ENCODE peak calls at places on chromosomes 4 and X, in six cellular contexts. One of them, this sample, is unnamed.

GRCh38 chr4:34250562-34250961 is 1993.8 kb downstream of the ARAP2 start:
- DNase-seq in lower lobe of right lung: no peak
- DNase-seq in BE2C: no peak
- DNase-seq in body of pancreas: no peak
- DNase-seq in fibroblast of lung: peak; percentile 48
- DNase-seq in cardiac muscle cell: peak; percentile 74
- DNase-seq in this sample: no peak

GRCh38 chrX:138925330-138925729 is 213.8 kb upstream of the FGF13 start:
- DNase-seq in BE2C: no peak
- DNase-seq in cardiac muscle cell: peak; percentile 54
- DNase-seq in body of pancreas: no peak
- DNase-seq in fibroblast of lung: peak; percentile 87
- DNase-seq in lower lobe of right lung: no peak
- DNase-seq in this sample: peak; percentile 49

GRCh38 chr4:16199132-16199531 is 27.1 kb downstream of the TAPT1 start:
- DNase-seq in fibroblast of lung: peak; percentile 56
- DNase-seq in lower lobe of right lung: no peak
- DNase-seq in body of pancreas: no peak
- DNase-seq in cardiac muscle cell: peak; percentile 55
- DNase-seq in BE2C: no peak
- DNase-seq in this sample: no peak

GRCh38 chr4:47043821-47044220 is 12.5 kb downstream of the GABRB1 start:
- DNase-seq in fibroblast of lung: no peak
- DNase-seq in cardiac muscle cell: no peak
- DNase-seq in lower lobe of right lung: no peak
- DNase-seq in BE2C: no peak
- DNase-seq in body of pancreas: no peak
- DNase-seq in this sample: no peak

GRCh38 chr4:144862221-144862620 is 216.3 kb downstream of the HHIP start:
- DNase-seq in BE2C: no peak
- DNase-seq in lower lobe of right lung: no peak
- DNase-seq in cardiac muscle cell: no peak
- DNase-seq in body of pancreas: no peak
- DNase-seq in fibroblast of lung: no peak
- DNase-seq in this sample: no peak

GRCh38 chrX:110021180-110022022 is 18.5 kb downstream of the TMEM164 start:
- DNase-seq in BE2C: no peak
- DNase-seq in lower lobe of right lung: no peak
- DNase-seq in body of pancreas: no peak
- DNase-seq in fibroblast of lung: peak; percentile 53
- DNase-seq in cardiac muscle cell: peak; percentile 55
- DNase-seq in this sample: no peak

GRCh38 chrX:123959281-123960063 is 2.0 kb upstream of the STAG2 start:
- DNase-seq in lower lobe of right lung: peak; percentile 50
- DNase-seq in fibroblast of lung: peak; percentile 43
- DNase-seq in BE2C: peak; percentile 24
- DNase-seq in body of pancreas: peak; percentile 48
- DNase-seq in cardiac muscle cell: peak; percentile 54
- DNase-seq in this sample: no peak

GRCh38 chrX:69222103-69223090 is 57.1 kb upstream of the PJA1 start:
- DNase-seq in cardiac muscle cell: peak; percentile 80
- DNase-seq in fibroblast of lung: peak; percentile 70
- DNase-seq in BE2C: peak; percentile 75
- DNase-seq in lower lobe of right lung: peak; percentile 65
- DNase-seq in body of pancreas: peak; percentile 66
- DNase-seq in this sample: peak; percentile 1

GRCh38 chr4:76601791-76602190 is 166.8 kb downstream of the SHROOM3 start:
- DNase-seq in cardiac muscle cell: peak; percentile 84
- DNase-seq in lower lobe of right lung: no peak
- DNase-seq in BE2C: no peak
- DNase-seq in body of pancreas: no peak
- DNase-seq in fibroblast of lung: no peak
- DNase-seq in this sample: no peak

GRCh38 chrX:42117318-42117717 is 194.0 kb upstream of the CASK start:
- DNase-seq in lower lobe of right lung: no peak
- DNase-seq in body of pancreas: no peak
- DNase-seq in BE2C: no peak
- DNase-seq in cardiac muscle cell: no peak
- DNase-seq in fibroblast of lung: no peak
- DNase-seq in this sample: no peak

GRCh38 chrX:68842351-68842750 is 13.5 kb downstream of the EFNB1 start:
- DNase-seq in lower lobe of right lung: no peak
- DNase-seq in BE2C: no peak
- DNase-seq in cardiac muscle cell: no peak
- DNase-seq in body of pancreas: no peak
- DNase-seq in fibroblast of lung: no peak
- DNase-seq in this sample: no peak

GRCh38 chr4:6463311-6464289 is 8.8 kb downstream of the PPP2R2C start:
- DNase-seq in lower lobe of right lung: no peak
- DNase-seq in fibroblast of lung: no peak
- DNase-seq in BE2C: no peak
- DNase-seq in body of pancreas: no peak
- DNase-seq in cardiac muscle cell: no peak
- DNase-seq in this sample: no peak

GRCh38 chr4:104899863-104900262 is 246.8 kb upstream of the TET2 start:
- DNase-seq in BE2C: no peak
- DNase-seq in cardiac muscle cell: no peak
- DNase-seq in body of pancreas: no peak
- DNase-seq in lower lobe of right lung: no peak
- DNase-seq in fibroblast of lung: no peak
- DNase-seq in this sample: no peak

GRCh38 chr4:5019274-5019673 is at the start of gene CYTL1:
- DNase-seq in body of pancreas: no peak
- DNase-seq in lower lobe of right lung: no peak
- DNase-seq in cardiac muscle cell: peak; percentile 21
- DNase-seq in fibroblast of lung: no peak
- DNase-seq in BE2C: peak; percentile 35
- DNase-seq in this sample: no peak

GRCh38 chrX:25344191-25344936 is 328.6 kb upstream of the ARX start:
- DNase-seq in lower lobe of right lung: no peak
- DNase-seq in fibroblast of lung: no peak
- DNase-seq in BE2C: no peak
- DNase-seq in body of pancreas: no peak
- DNase-seq in cardiac muscle cell: no peak
- DNase-seq in this sample: no peak

GRCh38 chr4:74028504-74028903 is 10.0 kb downstream of the CXCL3 start:
- DNase-seq in cardiac muscle cell: no peak
- DNase-seq in BE2C: no peak
- DNase-seq in lower lobe of right lung: no peak
- DNase-seq in body of pancreas: no peak
- DNase-seq in fibroblast of lung: no peak
- DNase-seq in this sample: no peak

GRCh38 chr4:150315691-150316090 is 237.4 kb downstream of the DCLK2 start:
- DNase-seq in fibroblast of lung: no peak
- DNase-seq in cardiac muscle cell: no peak
- DNase-seq in body of pancreas: no peak
- DNase-seq in BE2C: no peak
- DNase-seq in lower lobe of right lung: no peak
- DNase-seq in this sample: no peak

GRCh38 chr4:151045907-151046306 is 30.8 kb upstream of the LRBA start:
- DNase-seq in body of pancreas: no peak
- DNase-seq in lower lobe of right lung: no peak
- DNase-seq in fibroblast of lung: no peak
- DNase-seq in cardiac muscle cell: no peak
- DNase-seq in BE2C: peak; percentile 47
- DNase-seq in this sample: no peak

GRCh38 chrX:68183612-68184214 is 249.6 kb downstream of the OPHN1 start:
- DNase-seq in BE2C: peak; percentile 3
- DNase-seq in body of pancreas: no peak
- DNase-seq in cardiac muscle cell: peak; percentile 52
- DNase-seq in fibroblast of lung: peak; percentile 34
- DNase-seq in lower lobe of right lung: no peak
- DNase-seq in this sample: no peak

GRCh38 chr4:150828159-150828558 is 186.9 kb downstream of the LRBA start:
- DNase-seq in BE2C: no peak
- DNase-seq in lower lobe of right lung: no peak
- DNase-seq in body of pancreas: no peak
- DNase-seq in cardiac muscle cell: no peak
- DNase-seq in fibroblast of lung: no peak
- DNase-seq in this sample: no peak

GRCh38 chrX:121755541-121755940 is 708.1 kb downstream of the GLUD2 start:
- DNase-seq in cardiac muscle cell: no peak
- DNase-seq in fibroblast of lung: no peak
- DNase-seq in body of pancreas: no peak
- DNase-seq in BE2C: no peak
- DNase-seq in lower lobe of right lung: no peak
- DNase-seq in this sample: no peak

GRCh38 chr4:146263785-146264184 is 49.4 kb downstream of the REELD1 start:
- DNase-seq in BE2C: no peak
- DNase-seq in lower lobe of right lung: no peak
- DNase-seq in cardiac muscle cell: no peak
- DNase-seq in fibroblast of lung: no peak
- DNase-seq in body of pancreas: no peak
- DNase-seq in this sample: no peak

GRCh38 chr4:73687414-73687813 is 53.0 kb upstream of the CXCL8 start:
- DNase-seq in cardiac muscle cell: no peak
- DNase-seq in BE2C: no peak
- DNase-seq in body of pancreas: no peak
- DNase-seq in fibroblast of lung: no peak
- DNase-seq in lower lobe of right lung: no peak
- DNase-seq in this sample: no peak

GRCh38 chr4:609400-610050 is 15.8 kb upstream of the PDE6B start:
- DNase-seq in fibroblast of lung: no peak
- DNase-seq in BE2C: no peak
- DNase-seq in body of pancreas: no peak
- DNase-seq in cardiac muscle cell: no peak
- DNase-seq in lower lobe of right lung: no peak
- DNase-seq in this sample: no peak

GRCh38 chr4:56139241-56139827 is 190.6 kb downstream of the CEP135 start:
- DNase-seq in body of pancreas: no peak
- DNase-seq in cardiac muscle cell: peak; percentile 27
- DNase-seq in BE2C: no peak
- DNase-seq in fibroblast of lung: no peak
- DNase-seq in lower lobe of right lung: no peak
- DNase-seq in this sample: no peak

GRCh38 chr4:127632420-127633403 is at the start of gene INTU:
- DNase-seq in body of pancreas: peak; percentile 95
- DNase-seq in cardiac muscle cell: peak; percentile 98
- DNase-seq in lower lobe of right lung: peak; percentile 94
- DNase-seq in BE2C: peak; percentile 94
- DNase-seq in fibroblast of lung: peak; percentile 96
- DNase-seq in this sample: peak; percentile 86

GRCh38 chr4:8594097-8595038 is 1.8 kb downstream of the CPZ start:
- DNase-seq in body of pancreas: peak; percentile 49
- DNase-seq in fibroblast of lung: peak; percentile 78
- DNase-seq in BE2C: peak; percentile 75
- DNase-seq in cardiac muscle cell: peak; percentile 80
- DNase-seq in lower lobe of right lung: no peak
- DNase-seq in this sample: peak; percentile 17

DNA sequence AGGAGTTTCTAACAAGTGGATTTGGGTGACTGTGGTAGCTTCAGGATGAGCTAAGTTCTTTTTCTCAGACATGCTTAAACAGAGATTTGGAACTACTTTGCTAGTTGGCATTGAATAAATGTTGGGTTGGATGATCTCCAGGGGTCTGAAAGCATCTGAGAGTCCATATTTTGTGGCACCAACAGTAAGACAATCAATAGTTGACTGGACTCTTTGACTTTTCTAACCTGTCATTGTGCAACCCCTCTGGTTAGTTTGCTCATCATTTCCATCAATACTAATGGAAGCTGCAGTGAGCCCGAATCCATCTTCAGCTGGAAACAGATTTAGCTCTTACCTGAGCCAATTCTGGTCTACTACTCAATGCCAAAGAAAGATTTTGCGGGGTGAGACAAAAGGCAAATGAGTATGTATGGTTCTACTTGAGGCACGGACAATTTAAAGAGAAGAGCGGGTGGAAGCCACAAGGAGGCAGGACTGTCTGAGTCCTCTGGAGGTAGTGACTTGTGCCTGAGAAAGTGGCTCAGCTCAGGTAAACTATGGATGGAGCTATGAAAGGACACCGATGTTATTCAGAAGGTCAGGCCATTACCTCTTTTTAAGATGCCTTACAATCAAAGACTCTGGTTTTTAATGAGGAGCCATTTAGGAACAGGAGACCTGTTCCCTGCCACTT is 118.7 kb downstream of the MID1IP1 start:
- DNase-seq in fibroblast of lung: no peak
- DNase-seq in lower lobe of right lung: no peak
- DNase-seq in BE2C: no peak
- DNase-seq in body of pancreas: no peak
- DNase-seq in cardiac muscle cell: no peak
- DNase-seq in this sample: no peak
- TF ChIP-seq CTCF in fibroblast of lung: no peak
- TF ChIP-seq CTCF in lower lobe of right lung: no peak
- TF ChIP-seq CTCF in BE2C: no peak
- TF ChIP-seq CTCF in body of pancreas: no peak
- TF ChIP-seq CTCF in cardiac muscle cell: no peak
- TF ChIP-seq CTCF in this sample: no peak

DNA sequence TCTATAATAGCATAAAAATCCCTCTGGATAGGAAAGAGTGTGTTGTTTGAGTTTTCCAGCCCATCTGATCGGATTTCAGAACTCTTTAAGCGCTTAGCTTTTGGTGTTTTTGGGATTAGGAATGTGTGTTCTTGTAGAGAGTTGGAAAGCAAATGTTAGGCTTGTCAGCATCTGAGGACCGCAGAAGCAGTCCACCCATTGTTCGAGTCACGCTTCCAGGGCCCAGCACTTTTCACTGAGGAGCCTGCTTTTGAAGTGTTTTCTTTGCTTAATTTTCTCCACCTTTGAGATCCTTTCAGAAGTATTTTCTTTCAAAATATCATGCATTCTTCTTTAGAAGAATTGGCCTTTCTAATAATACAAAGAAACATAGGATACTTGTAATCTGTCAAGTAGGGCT is 306.2 kb downstream of the TENM3 start:
- DNase-seq in cardiac muscle cell: no peak
- DNase-seq in BE2C: no peak
- DNase-seq in lower lobe of right lung: no peak
- DNase-seq in fibroblast of lung: no peak
- DNase-seq in body of pancreas: no peak
- DNase-seq in this sample: no peak
- H3K4me3 ChIP-seq in cardiac muscle cell: no peak overlapping the region
- H3K4me3 ChIP-seq in BE2C: no peak overlapping the region
- H3K4me3 ChIP-seq in lower lobe of right lung: no peak overlapping the region
- H3K4me3 ChIP-seq in fibroblast of lung: no peak overlapping the region
- H3K4me3 ChIP-seq in body of pancreas: no peak overlapping the region
- H3K4me3 ChIP-seq in this sample: no peak overlapping the region

DNA sequence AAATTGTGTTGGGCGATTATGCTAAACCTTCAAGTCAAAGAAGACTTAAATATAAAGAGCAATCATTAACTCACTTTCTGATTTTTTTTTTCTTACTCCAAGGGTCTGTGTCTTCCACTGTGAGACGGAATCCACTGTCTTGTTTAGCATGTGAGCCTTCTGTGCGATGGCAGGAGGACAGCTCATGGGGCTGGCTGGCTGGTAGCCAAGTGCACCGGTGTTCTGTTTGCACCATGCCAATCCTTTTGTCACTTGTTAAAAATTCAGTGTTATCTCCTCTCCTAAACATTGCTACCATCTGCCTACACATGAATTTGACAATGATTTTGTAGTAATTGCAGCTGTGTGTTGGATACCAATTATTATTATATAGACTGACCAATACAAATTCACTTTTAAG is 1056.3 kb upstream of the IGFBP7 start:
- DNase-seq in BE2C: peak; percentile 43
- DNase-seq in cardiac muscle cell: no peak
- DNase-seq in fibroblast of lung: no peak
- DNase-seq in body of pancreas: no peak
- DNase-seq in lower lobe of right lung: no peak
- DNase-seq in this sample: no peak
- H3K36me3 ChIP-seq in BE2C: no peaks in the 10 kb centered on the region
- H3K36me3 ChIP-seq in cardiac muscle cell: no peaks in the 10 kb centered on the region
- H3K36me3 ChIP-seq in fibroblast of lung: no peaks in the 10 kb centered on the region
- H3K36me3 ChIP-seq in body of pancreas: no peaks in the 10 kb centered on the region
- H3K36me3 ChIP-seq in lower lobe of right lung: no peaks in the 10 kb centered on the region
- H3K36me3 ChIP-seq in this sample: no peaks in the 10 kb centered on the region

GRCh38 chr4:54418468-54418867 is 189.4 kb downstream of the PDGFRA start:
- DNase-seq in cardiac muscle cell: no peak
- DNase-seq in BE2C: no peak
- DNase-seq in lower lobe of right lung: no peak
- DNase-seq in fibroblast of lung: no peak
- DNase-seq in body of pancreas: no peak
- DNase-seq in this sample: no peak
- TF ChIP-seq CTCF in cardiac muscle cell: no peak
- TF ChIP-seq CTCF in BE2C: no peak
- TF ChIP-seq CTCF in lower lobe of right lung: no peak
- TF ChIP-seq CTCF in fibroblast of lung: no peak
- TF ChIP-seq CTCF in body of pancreas: no peak
- TF ChIP-seq CTCF in this sample: no peak

This sample was measured in BJ.